ENCODE peak calls at places on chromosomes 12 and 14, in six cellular contexts. One of them, this sample, is unnamed.
A peak's percentile ranks its signal among the peaks of the same experiment; 100 is the strongest.

GRCh38 chr12:71415336-71416231 is 24.0 kb upstream of the LGR5 start:
- DNase-seq in astrocyte of the spinal cord: peak; percentile 54
- DNase-seq in A549: peak; percentile 52
- DNase-seq in uterus: no peak
- DNase-seq in esophagus squamous epithelium: no peak
- DNase-seq in heart left ventricle: no peak
- DNase-seq in this sample: peak; percentile 37

GRCh38 chr12:22893878-22894277 is 268.9 kb downstream of the ETNK1 start:
- DNase-seq in esophagus squamous epithelium: no peak
- DNase-seq in heart left ventricle: no peak
- DNase-seq in astrocyte of the spinal cord: no peak
- DNase-seq in uterus: no peak
- DNase-seq in A549: no peak
- DNase-seq in this sample: no peak

GRCh38 chr12:66321433-66321832 is 19.1 kb downstream of the HELB start:
- DNase-seq in heart left ventricle: no peak
- DNase-seq in astrocyte of the spinal cord: no peak
- DNase-seq in esophagus squamous epithelium: no peak
- DNase-seq in uterus: no peak
- DNase-seq in A549: no peak
- DNase-seq in this sample: no peak

GRCh38 chr14:80095623-80096022 is 115.7 kb downstream of the DIO2 start:
- DNase-seq in uterus: no peak
- DNase-seq in heart left ventricle: no peak
- DNase-seq in astrocyte of the spinal cord: peak; percentile 91
- DNase-seq in A549: peak; percentile 2
- DNase-seq in esophagus squamous epithelium: no peak
- DNase-seq in this sample: peak; percentile 2

GRCh38 chr12:14846878-14847580 is 3.7 kb upstream of the ART4 start:
- DNase-seq in heart left ventricle: no peak
- DNase-seq in uterus: no peak
- DNase-seq in astrocyte of the spinal cord: no peak
- DNase-seq in esophagus squamous epithelium: no peak
- DNase-seq in A549: no peak
- DNase-seq in this sample: peak; percentile 48

GRCh38 chr12:46360370-46360769 is 12.2 kb downstream of the SLC38A2 start:
- DNase-seq in esophagus squamous epithelium: no peak
- DNase-seq in uterus: no peak
- DNase-seq in astrocyte of the spinal cord: no peak
- DNase-seq in heart left ventricle: no peak
- DNase-seq in A549: no peak
- DNase-seq in this sample: no peak

GRCh38 chr12:114777052-114777451 is 93.1 kb upstream of the TBX3 start:
- DNase-seq in heart left ventricle: no peak
- DNase-seq in uterus: no peak
- DNase-seq in esophagus squamous epithelium: no peak
- DNase-seq in A549: no peak
- DNase-seq in astrocyte of the spinal cord: peak; percentile 72
- DNase-seq in this sample: peak; percentile 57

GRCh38 chr12:67025543-67026114 is 243.5 kb upstream of the CAND1 start:
- DNase-seq in esophagus squamous epithelium: no peak
- DNase-seq in heart left ventricle: no peak
- DNase-seq in A549: peak; percentile 71
- DNase-seq in astrocyte of the spinal cord: peak; percentile 34
- DNase-seq in uterus: no peak
- DNase-seq in this sample: no peak

GRCh38 chr14:60573943-60574496 is 65.1 kb downstream of the SIX6 start:
- DNase-seq in astrocyte of the spinal cord: no peak
- DNase-seq in heart left ventricle: no peak
- DNase-seq in A549: no peak
- DNase-seq in esophagus squamous epithelium: no peak
- DNase-seq in uterus: no peak
- DNase-seq in this sample: no peak

GRCh38 chr14:97655169-97655948 is 858.2 kb downstream of the VRK1 start:
- DNase-seq in esophagus squamous epithelium: no peak
- DNase-seq in heart left ventricle: no peak
- DNase-seq in uterus: no peak
- DNase-seq in A549: no peak
- DNase-seq in astrocyte of the spinal cord: no peak
- DNase-seq in this sample: no peak

GRCh38 chr14:96049932-96050331 is 10.8 kb downstream of the C14orf132 start:
- DNase-seq in esophagus squamous epithelium: no peak
- DNase-seq in A549: no peak
- DNase-seq in astrocyte of the spinal cord: no peak
- DNase-seq in uterus: no peak
- DNase-seq in heart left ventricle: no peak
- DNase-seq in this sample: no peak

GRCh38 chr14:96630281-96630680 is 128.1 kb downstream of the PAPOLA start:
- DNase-seq in esophagus squamous epithelium: no peak
- DNase-seq in astrocyte of the spinal cord: no peak
- DNase-seq in A549: no peak
- DNase-seq in uterus: peak; percentile 3
- DNase-seq in heart left ventricle: no peak
- DNase-seq in this sample: no peak

GRCh38 chr12:57899010-57899662 is 42.2 kb upstream of the ATP23 start:
- DNase-seq in A549: no peak
- DNase-seq in astrocyte of the spinal cord: peak; percentile 64
- DNase-seq in uterus: peak; percentile 74
- DNase-seq in esophagus squamous epithelium: no peak
- DNase-seq in heart left ventricle: no peak
- DNase-seq in this sample: peak; percentile 34

GRCh38 chr12:32104572-32105355 is 1.9 kb upstream of the BICD1 start:
- DNase-seq in A549: no peak
- DNase-seq in uterus: no peak
- DNase-seq in esophagus squamous epithelium: no peak
- DNase-seq in astrocyte of the spinal cord: no peak
- DNase-seq in heart left ventricle: no peak
- DNase-seq in this sample: no peak

GRCh38 chr12:19761465-19761864 is 322.2 kb downstream of the AEBP2 start:
- DNase-seq in uterus: no peak
- DNase-seq in astrocyte of the spinal cord: no peak
- DNase-seq in heart left ventricle: no peak
- DNase-seq in A549: no peak
- DNase-seq in esophagus squamous epithelium: no peak
- DNase-seq in this sample: no peak

DNA sequence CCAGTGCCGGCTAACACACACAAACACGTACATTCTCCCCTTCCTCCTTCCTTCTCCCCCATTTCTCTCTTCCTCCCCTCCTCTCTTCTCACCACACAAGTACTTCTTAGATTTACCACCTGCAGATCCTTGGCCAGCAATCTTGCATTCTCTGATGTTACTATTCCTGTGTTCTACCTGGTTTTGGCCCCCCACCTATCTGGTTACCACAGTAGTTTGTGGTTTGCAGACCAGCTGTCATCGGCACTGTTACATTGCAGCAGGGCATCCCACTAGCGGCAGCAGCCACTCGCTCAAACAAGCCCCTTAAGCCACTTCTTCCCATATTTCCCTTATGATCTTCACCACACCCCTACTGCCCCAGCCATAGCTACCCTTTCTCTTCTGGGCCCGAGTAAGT is 3.9 kb downstream of the ABHD4 start:
- DNase-seq in esophagus squamous epithelium: no peak
- DNase-seq in heart left ventricle: no peak
- DNase-seq in uterus: no peak
- DNase-seq in A549: no peak
- DNase-seq in astrocyte of the spinal cord: no peak
- DNase-seq in this sample: no peak
- H3K4me3 ChIP-seq in esophagus squamous epithelium: no peak overlapping the region
- H3K4me3 ChIP-seq in heart left ventricle: no peak overlapping the region
- H3K4me3 ChIP-seq in uterus: no peak overlapping the region
- H3K4me3 ChIP-seq in A549: no peak overlapping the region
- H3K4me3 ChIP-seq in astrocyte of the spinal cord: no peak overlapping the region
- H3K4me3 ChIP-seq in this sample: no peak overlapping the region

DNA sequence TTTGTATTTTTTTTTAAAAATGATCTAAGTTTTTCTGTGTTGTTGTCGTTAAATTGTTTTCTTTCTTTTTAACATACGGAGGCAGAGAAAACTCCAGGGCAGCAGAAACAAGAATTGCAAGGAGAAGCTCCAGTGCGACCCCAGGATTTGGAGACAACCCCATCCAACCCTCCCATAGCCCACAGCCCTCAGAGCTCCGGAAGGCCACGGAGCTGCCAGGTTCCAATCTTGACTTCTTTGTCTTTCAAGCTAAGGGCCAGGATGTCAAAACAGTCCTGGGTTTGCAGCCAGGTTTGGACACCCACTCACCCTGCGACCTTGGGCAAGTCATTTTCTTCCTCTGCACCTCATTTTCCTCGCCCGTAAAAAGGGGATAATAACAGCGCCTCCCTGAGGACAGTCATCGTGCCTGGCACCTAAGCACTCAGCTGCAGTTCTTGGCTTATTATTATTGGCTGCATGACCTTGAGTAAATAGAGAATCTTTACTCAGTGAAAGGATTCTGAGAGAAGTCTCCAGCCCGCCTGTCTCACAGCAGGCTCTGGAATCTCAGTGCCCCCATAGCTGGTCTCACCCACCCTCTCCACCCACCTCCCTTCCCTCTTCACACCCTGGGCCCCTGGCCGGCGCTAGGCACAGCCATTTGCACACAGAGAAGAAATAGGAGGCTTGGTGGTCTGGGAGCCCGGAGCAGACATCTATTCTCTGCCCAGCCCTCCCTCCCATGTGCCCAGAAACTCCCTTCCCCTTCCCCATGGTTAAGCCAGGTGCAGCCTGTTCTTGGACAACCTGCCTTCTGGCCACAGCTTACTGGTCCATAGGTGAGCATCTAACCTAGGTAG is 79.4 kb upstream of the BCL11B start:
- DNase-seq in astrocyte of the spinal cord: no peak
- DNase-seq in esophagus squamous epithelium: no peak
- DNase-seq in uterus: no peak
- DNase-seq in heart left ventricle: no peak
- DNase-seq in A549: no peak
- DNase-seq in this sample: no peak
- TF ChIP-seq CTCF in astrocyte of the spinal cord: no peak
- TF ChIP-seq CTCF in esophagus squamous epithelium: no peak
- TF ChIP-seq CTCF in uterus: no peak
- TF ChIP-seq CTCF in heart left ventricle: no peak
- TF ChIP-seq CTCF in A549: no peak
- TF ChIP-seq CTCF in this sample: no peak

GRCh38 chr14:56797003-56797568 is 13.2 kb downstream of the OTX2 start:
- DNase-seq in A549: no peak
- DNase-seq in esophagus squamous epithelium: no peak
- DNase-seq in heart left ventricle: no peak
- DNase-seq in uterus: no peak
- DNase-seq in astrocyte of the spinal cord: no peak
- DNase-seq in this sample: no peak

GRCh38 chr14:56796259-56796658 is 14.0 kb downstream of the OTX2 start:
- DNase-seq in esophagus squamous epithelium: no peak
- DNase-seq in A549: no peak
- DNase-seq in astrocyte of the spinal cord: no peak
- DNase-seq in heart left ventricle: no peak
- DNase-seq in uterus: no peak
- DNase-seq in this sample: no peak

GRCh38 chr14:56794088-56794556 is 16.2 kb downstream of the OTX2 start:
- DNase-seq in esophagus squamous epithelium: no peak
- DNase-seq in heart left ventricle: no peak
- DNase-seq in astrocyte of the spinal cord: no peak
- DNase-seq in A549: no peak
- DNase-seq in uterus: no peak
- DNase-seq in this sample: no peak

GRCh38 chr14:56795284-56795622 is 15.0 kb downstream of the OTX2 start:
- DNase-seq in uterus: no peak
- DNase-seq in astrocyte of the spinal cord: no peak
- DNase-seq in A549: no peak
- DNase-seq in heart left ventricle: no peak
- DNase-seq in esophagus squamous epithelium: no peak
- DNase-seq in this sample: no peak

DNA sequence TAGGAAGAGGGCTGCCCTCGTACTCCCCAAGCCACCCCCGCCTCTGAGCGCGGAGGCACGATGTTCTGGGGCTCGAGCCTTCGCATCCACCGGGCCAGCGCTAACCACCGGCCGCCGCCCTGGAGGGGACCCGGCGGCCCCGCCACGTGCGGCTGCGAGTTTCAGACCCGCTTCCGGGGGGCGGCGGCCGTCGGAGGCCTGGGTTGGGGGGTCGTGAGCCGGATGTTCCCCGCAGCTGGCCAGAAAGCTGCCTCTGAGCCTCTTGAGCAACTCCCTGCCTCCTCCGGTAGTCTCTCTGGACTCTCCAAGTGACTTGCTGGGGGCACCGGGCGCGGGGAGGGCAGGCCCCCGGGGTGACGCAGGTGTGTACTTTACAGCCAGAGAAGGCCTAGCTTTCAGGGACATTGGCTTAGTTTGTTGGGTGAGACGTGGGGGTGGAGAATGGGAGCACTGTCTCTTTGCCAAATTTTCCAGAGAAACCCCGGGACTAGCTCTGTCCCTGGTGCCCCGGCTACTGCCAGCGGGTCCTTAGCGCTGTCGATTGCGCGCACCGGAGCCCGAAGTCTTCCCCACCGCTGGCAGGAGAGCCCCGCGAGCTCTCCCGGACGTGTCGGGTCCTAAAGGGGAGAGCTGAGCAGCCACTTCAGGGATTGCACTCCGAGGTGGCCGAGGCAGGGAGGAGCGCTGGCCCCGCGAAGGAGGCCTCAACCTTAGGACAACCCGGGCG is 15.6 kb downstream of the OTX2 start:
- DNase-seq in esophagus squamous epithelium: no peak
- DNase-seq in A549: no peak
- DNase-seq in uterus: no peak
- DNase-seq in astrocyte of the spinal cord: no peak
- DNase-seq in heart left ventricle: no peak
- DNase-seq in this sample: no peak
- H3K4me3 ChIP-seq in esophagus squamous epithelium: no peak overlapping the region
- H3K4me3 ChIP-seq in A549: no peak overlapping the region
- H3K4me3 ChIP-seq in uterus: no peak overlapping the region
- H3K4me3 ChIP-seq in astrocyte of the spinal cord: no peak overlapping the region
- H3K4me3 ChIP-seq in heart left ventricle: peak overlapping the region; percentile 13
- H3K4me3 ChIP-seq in this sample: no peak overlapping the region

GRCh38 chr14:65164068-65164824 is 61.9 kb upstream of the MAX start:
- DNase-seq in A549: peak; percentile 64
- DNase-seq in esophagus squamous epithelium: no peak
- DNase-seq in uterus: no peak
- DNase-seq in astrocyte of the spinal cord: peak; percentile 64
- DNase-seq in heart left ventricle: no peak
- DNase-seq in this sample: peak; percentile 62

GRCh38 chr14:65164825-65165135 is 62.5 kb upstream of the MAX start:
- DNase-seq in esophagus squamous epithelium: no peak
- DNase-seq in uterus: no peak
- DNase-seq in heart left ventricle: no peak
- DNase-seq in A549: no peak
- DNase-seq in astrocyte of the spinal cord: no peak
- DNase-seq in this sample: no peak

GRCh38 chr14:65156568-65157366 is 54.5 kb upstream of the MAX start:
- DNase-seq in esophagus squamous epithelium: no peak
- DNase-seq in uterus: peak; percentile 60
- DNase-seq in astrocyte of the spinal cord: peak; percentile 59
- DNase-seq in heart left ventricle: no peak
- DNase-seq in A549: no peak
- DNase-seq in this sample: peak; percentile 71

GRCh38 chr14:65159281-65160062 is 57.2 kb upstream of the MAX start:
- DNase-seq in esophagus squamous epithelium: no peak
- DNase-seq in astrocyte of the spinal cord: no peak
- DNase-seq in uterus: no peak
- DNase-seq in heart left ventricle: no peak
- DNase-seq in A549: no peak
- DNase-seq in this sample: no peak

DNA sequence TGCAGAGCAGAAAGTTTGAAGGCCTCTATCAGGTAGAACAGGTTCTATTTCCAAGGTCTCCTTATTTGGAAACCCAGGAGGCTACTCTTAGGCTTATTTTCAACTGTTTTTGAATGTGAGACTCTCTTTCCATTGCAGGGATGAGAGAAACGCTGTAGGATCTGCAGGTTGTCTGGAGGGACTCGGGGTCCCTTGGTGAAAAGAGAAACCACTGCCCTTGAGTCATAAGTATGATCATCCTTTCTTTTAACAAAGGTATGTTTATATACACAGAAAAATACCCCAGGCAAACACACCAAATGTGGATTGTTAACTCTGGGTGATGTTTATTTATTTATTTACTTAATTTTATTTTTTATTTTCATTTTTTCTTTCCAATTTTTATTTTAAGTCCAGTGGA is 57.8 kb upstream of the MAX start:
- DNase-seq in esophagus squamous epithelium: no peak
- DNase-seq in heart left ventricle: no peak
- DNase-seq in uterus: no peak
- DNase-seq in A549: no peak
- DNase-seq in astrocyte of the spinal cord: no peak
- DNase-seq in this sample: no peak
- TF ChIP-seq CTCF in esophagus squamous epithelium: no peak
- TF ChIP-seq CTCF in heart left ventricle: no peak
- TF ChIP-seq CTCF in uterus: no peak
- TF ChIP-seq CTCF in A549: no peak
- TF ChIP-seq CTCF in astrocyte of the spinal cord: no peak
- TF ChIP-seq CTCF in this sample: no peak

This sample was measured in astrocyte of the cerebellum.